ENCODE peak calls at places on chromosomes 13 and 19, in nine cellular contexts. One of them, this sample, is unnamed.

GRCh38 chr19:16076958-16077611 is 790 bp downstream of the TPM4 start:
- DNase-seq in stimulated activated CD4-positive, alpha-beta T cell treated with anti-CD3 and anti-CD28 coated beads, Interleukin-15, amount 100 ng/mL, for 48 hours: no peak
- DNase-seq in renal cortical epithelial cell: no peak
- DNase-seq in MCF 10A: peak
- DNase-seq in anterior cingulate cortex: no peak
- DNase-seq in activated T-helper 1 cell treated with anti-CD3 and anti-CD28 coated beads, Interleukin-12 subunit alpha, Interleukin-12 subunit beta, Interleukin-2, Interleukin-4 antibody, amounts not matched to agents 30 ng/mL and 10 ng/mL and 1 ng/mL, durations not matched to agents 14 hours and 24 hours and 36 hours: no peak
- DNase-seq in CD8-positive, alpha-beta memory T cell: no peak
- DNase-seq in nephron progenitor cell: peak
- DNase-seq in T-helper 9 cell: peak
- DNase-seq in this sample: peak

GRCh38 chr13:24161010-24161775 is 673 bp downstream of the SPATA13 start:
- DNase-seq in renal cortical epithelial cell: peak
- DNase-seq in activated T-helper 1 cell treated with anti-CD3 and anti-CD28 coated beads, Interleukin-12 subunit alpha, Interleukin-12 subunit beta, Interleukin-2, Interleukin-4 antibody, amounts not matched to agents 30 ng/mL and 10 ng/mL and 1 ng/mL, durations not matched to agents 14 hours and 24 hours and 36 hours: peak
- DNase-seq in MCF 10A: peak
- DNase-seq in stimulated activated CD4-positive, alpha-beta T cell treated with anti-CD3 and anti-CD28 coated beads, Interleukin-15, amount 100 ng/mL, for 48 hours: peak
- DNase-seq in CD8-positive, alpha-beta memory T cell: peak
- DNase-seq in anterior cingulate cortex: no peak
- DNase-seq in nephron progenitor cell: peak
- DNase-seq in T-helper 9 cell: peak
- DNase-seq in this sample: peak

GRCh38 chr13:74528751-74529513 is 394.7 kb upstream of the KLF12 start:
- DNase-seq in stimulated activated CD4-positive, alpha-beta T cell treated with anti-CD3 and anti-CD28 coated beads, Interleukin-15, amount 100 ng/mL, for 48 hours: no peak
- DNase-seq in activated T-helper 1 cell treated with anti-CD3 and anti-CD28 coated beads, Interleukin-12 subunit alpha, Interleukin-12 subunit beta, Interleukin-2, Interleukin-4 antibody, amounts not matched to agents 30 ng/mL and 10 ng/mL and 1 ng/mL, durations not matched to agents 14 hours and 24 hours and 36 hours: no peak
- DNase-seq in CD8-positive, alpha-beta memory T cell: no peak
- DNase-seq in T-helper 9 cell: no peak
- DNase-seq in MCF 10A: peak
- DNase-seq in anterior cingulate cortex: no peak
- DNase-seq in renal cortical epithelial cell: peak
- DNase-seq in nephron progenitor cell: no peak
- DNase-seq in this sample: no peak

GRCh38 chr19:7729831-7730285 is 2.1 kb downstream of the CLEC4G start:
- DNase-seq in stimulated activated CD4-positive, alpha-beta T cell treated with anti-CD3 and anti-CD28 coated beads, Interleukin-15, amount 100 ng/mL, for 48 hours: no peak
- DNase-seq in MCF 10A: no peak
- DNase-seq in anterior cingulate cortex: no peak
- DNase-seq in nephron progenitor cell: peak
- DNase-seq in CD8-positive, alpha-beta memory T cell: no peak
- DNase-seq in activated T-helper 1 cell treated with anti-CD3 and anti-CD28 coated beads, Interleukin-12 subunit alpha, Interleukin-12 subunit beta, Interleukin-2, Interleukin-4 antibody, amounts not matched to agents 30 ng/mL and 10 ng/mL and 1 ng/mL, durations not matched to agents 14 hours and 24 hours and 36 hours: no peak
- DNase-seq in T-helper 9 cell: no peak
- DNase-seq in renal cortical epithelial cell: no peak
- DNase-seq in this sample: no peak

GRCh38 chr19:55620410-55620809 is 4.0 kb downstream of the ZNF784 start:
- DNase-seq in MCF 10A: no peak
- DNase-seq in nephron progenitor cell: no peak
- DNase-seq in stimulated activated CD4-positive, alpha-beta T cell treated with anti-CD3 and anti-CD28 coated beads, Interleukin-15, amount 100 ng/mL, for 48 hours: no peak
- DNase-seq in T-helper 9 cell: no peak
- DNase-seq in CD8-positive, alpha-beta memory T cell: no peak
- DNase-seq in anterior cingulate cortex: no peak
- DNase-seq in activated T-helper 1 cell treated with anti-CD3 and anti-CD28 coated beads, Interleukin-12 subunit alpha, Interleukin-12 subunit beta, Interleukin-2, Interleukin-4 antibody, amounts not matched to agents 30 ng/mL and 10 ng/mL and 1 ng/mL, durations not matched to agents 14 hours and 24 hours and 36 hours: no peak
- DNase-seq in renal cortical epithelial cell: no peak
- DNase-seq in this sample: no peak

GRCh38 chr13:99868767-99869166 is 102.8 kb downstream of the ZIC5 start:
- DNase-seq in activated T-helper 1 cell treated with anti-CD3 and anti-CD28 coated beads, Interleukin-12 subunit alpha, Interleukin-12 subunit beta, Interleukin-2, Interleukin-4 antibody, amounts not matched to agents 30 ng/mL and 10 ng/mL and 1 ng/mL, durations not matched to agents 14 hours and 24 hours and 36 hours: no peak
- DNase-seq in anterior cingulate cortex: no peak
- DNase-seq in stimulated activated CD4-positive, alpha-beta T cell treated with anti-CD3 and anti-CD28 coated beads, Interleukin-15, amount 100 ng/mL, for 48 hours: no peak
- DNase-seq in T-helper 9 cell: no peak
- DNase-seq in CD8-positive, alpha-beta memory T cell: no peak
- DNase-seq in MCF 10A: no peak
- DNase-seq in renal cortical epithelial cell: no peak
- DNase-seq in nephron progenitor cell: no peak
- DNase-seq in this sample: no peak

GRCh38 chr19:32916969-32917611 is 47.5 kb upstream of the SLC7A9 start:
- DNase-seq in stimulated activated CD4-positive, alpha-beta T cell treated with anti-CD3 and anti-CD28 coated beads, Interleukin-15, amount 100 ng/mL, for 48 hours: no peak
- DNase-seq in CD8-positive, alpha-beta memory T cell: no peak
- DNase-seq in activated T-helper 1 cell treated with anti-CD3 and anti-CD28 coated beads, Interleukin-12 subunit alpha, Interleukin-12 subunit beta, Interleukin-2, Interleukin-4 antibody, amounts not matched to agents 30 ng/mL and 10 ng/mL and 1 ng/mL, durations not matched to agents 14 hours and 24 hours and 36 hours: no peak
- DNase-seq in renal cortical epithelial cell: no peak
- DNase-seq in T-helper 9 cell: no peak
- DNase-seq in anterior cingulate cortex: no peak
- DNase-seq in MCF 10A: no peak
- DNase-seq in nephron progenitor cell: no peak
- DNase-seq in this sample: no peak

GRCh38 chr19:38061294-38061693 is 154.3 kb downstream of the SIPA1L3 start:
- DNase-seq in stimulated activated CD4-positive, alpha-beta T cell treated with anti-CD3 and anti-CD28 coated beads, Interleukin-15, amount 100 ng/mL, for 48 hours: no peak
- DNase-seq in activated T-helper 1 cell treated with anti-CD3 and anti-CD28 coated beads, Interleukin-12 subunit alpha, Interleukin-12 subunit beta, Interleukin-2, Interleukin-4 antibody, amounts not matched to agents 30 ng/mL and 10 ng/mL and 1 ng/mL, durations not matched to agents 14 hours and 24 hours and 36 hours: no peak
- DNase-seq in renal cortical epithelial cell: peak
- DNase-seq in anterior cingulate cortex: no peak
- DNase-seq in MCF 10A: peak
- DNase-seq in CD8-positive, alpha-beta memory T cell: no peak
- DNase-seq in nephron progenitor cell: no peak
- DNase-seq in T-helper 9 cell: no peak
- DNase-seq in this sample: no peak

GRCh38 chr13:109204252-109204651 is 574.8 kb downstream of the MYO16 start:
- DNase-seq in stimulated activated CD4-positive, alpha-beta T cell treated with anti-CD3 and anti-CD28 coated beads, Interleukin-15, amount 100 ng/mL, for 48 hours: no peak
- DNase-seq in anterior cingulate cortex: no peak
- DNase-seq in MCF 10A: no peak
- DNase-seq in T-helper 9 cell: no peak
- DNase-seq in renal cortical epithelial cell: no peak
- DNase-seq in CD8-positive, alpha-beta memory T cell: no peak
- DNase-seq in activated T-helper 1 cell treated with anti-CD3 and anti-CD28 coated beads, Interleukin-12 subunit alpha, Interleukin-12 subunit beta, Interleukin-2, Interleukin-4 antibody, amounts not matched to agents 30 ng/mL and 10 ng/mL and 1 ng/mL, durations not matched to agents 14 hours and 24 hours and 36 hours: no peak
- DNase-seq in nephron progenitor cell: no peak
- DNase-seq in this sample: no peak

GRCh38 chr13:102504002-102504401 is 92.8 kb upstream of the TPP2 start:
- DNase-seq in stimulated activated CD4-positive, alpha-beta T cell treated with anti-CD3 and anti-CD28 coated beads, Interleukin-15, amount 100 ng/mL, for 48 hours: no peak
- DNase-seq in CD8-positive, alpha-beta memory T cell: no peak
- DNase-seq in anterior cingulate cortex: no peak
- DNase-seq in MCF 10A: no peak
- DNase-seq in activated T-helper 1 cell treated with anti-CD3 and anti-CD28 coated beads, Interleukin-12 subunit alpha, Interleukin-12 subunit beta, Interleukin-2, Interleukin-4 antibody, amounts not matched to agents 30 ng/mL and 10 ng/mL and 1 ng/mL, durations not matched to agents 14 hours and 24 hours and 36 hours: no peak
- DNase-seq in T-helper 9 cell: no peak
- DNase-seq in nephron progenitor cell: no peak
- DNase-seq in renal cortical epithelial cell: no peak
- DNase-seq in this sample: no peak

GRCh38 chr13:100674848-100675659 is 459 bp upstream of the TMTC4 start:
- DNase-seq in activated T-helper 1 cell treated with anti-CD3 and anti-CD28 coated beads, Interleukin-12 subunit alpha, Interleukin-12 subunit beta, Interleukin-2, Interleukin-4 antibody, amounts not matched to agents 30 ng/mL and 10 ng/mL and 1 ng/mL, durations not matched to agents 14 hours and 24 hours and 36 hours: peak
- DNase-seq in CD8-positive, alpha-beta memory T cell: peak
- DNase-seq in stimulated activated CD4-positive, alpha-beta T cell treated with anti-CD3 and anti-CD28 coated beads, Interleukin-15, amount 100 ng/mL, for 48 hours: peak
- DNase-seq in T-helper 9 cell: peak
- DNase-seq in MCF 10A: peak
- DNase-seq in renal cortical epithelial cell: peak
- DNase-seq in nephron progenitor cell: peak
- DNase-seq in anterior cingulate cortex: peak
- DNase-seq in this sample: peak

GRCh38 chr19:16202320-16203255 is 4.9 kb downstream of the AP1M1 start:
- DNase-seq in activated T-helper 1 cell treated with anti-CD3 and anti-CD28 coated beads, Interleukin-12 subunit alpha, Interleukin-12 subunit beta, Interleukin-2, Interleukin-4 antibody, amounts not matched to agents 30 ng/mL and 10 ng/mL and 1 ng/mL, durations not matched to agents 14 hours and 24 hours and 36 hours: no peak
- DNase-seq in nephron progenitor cell: no peak
- DNase-seq in CD8-positive, alpha-beta memory T cell: no peak
- DNase-seq in anterior cingulate cortex: no peak
- DNase-seq in T-helper 9 cell: no peak
- DNase-seq in stimulated activated CD4-positive, alpha-beta T cell treated with anti-CD3 and anti-CD28 coated beads, Interleukin-15, amount 100 ng/mL, for 48 hours: no peak
- DNase-seq in MCF 10A: no peak
- DNase-seq in renal cortical epithelial cell: no peak
- DNase-seq in this sample: no peak

GRCh38 chr13:110262494-110262893 is 44.5 kb downstream of the COL4A1 start:
- DNase-seq in activated T-helper 1 cell treated with anti-CD3 and anti-CD28 coated beads, Interleukin-12 subunit alpha, Interleukin-12 subunit beta, Interleukin-2, Interleukin-4 antibody, amounts not matched to agents 30 ng/mL and 10 ng/mL and 1 ng/mL, durations not matched to agents 14 hours and 24 hours and 36 hours: no peak
- DNase-seq in anterior cingulate cortex: no peak
- DNase-seq in MCF 10A: no peak
- DNase-seq in CD8-positive, alpha-beta memory T cell: no peak
- DNase-seq in renal cortical epithelial cell: peak
- DNase-seq in nephron progenitor cell: no peak
- DNase-seq in T-helper 9 cell: no peak
- DNase-seq in stimulated activated CD4-positive, alpha-beta T cell treated with anti-CD3 and anti-CD28 coated beads, Interleukin-15, amount 100 ng/mL, for 48 hours: no peak
- DNase-seq in this sample: no peak

GRCh38 chr19:32652893-32653625 is 21.9 kb downstream of the ANKRD27 start:
- DNase-seq in T-helper 9 cell: no peak
- DNase-seq in renal cortical epithelial cell: peak
- DNase-seq in stimulated activated CD4-positive, alpha-beta T cell treated with anti-CD3 and anti-CD28 coated beads, Interleukin-15, amount 100 ng/mL, for 48 hours: no peak
- DNase-seq in anterior cingulate cortex: peak
- DNase-seq in MCF 10A: peak
- DNase-seq in nephron progenitor cell: no peak
- DNase-seq in CD8-positive, alpha-beta memory T cell: no peak
- DNase-seq in activated T-helper 1 cell treated with anti-CD3 and anti-CD28 coated beads, Interleukin-12 subunit alpha, Interleukin-12 subunit beta, Interleukin-2, Interleukin-4 antibody, amounts not matched to agents 30 ng/mL and 10 ng/mL and 1 ng/mL, durations not matched to agents 14 hours and 24 hours and 36 hours: no peak
- DNase-seq in this sample: no peak

GRCh38 chr19:35986664-35987570 is 8.1 kb upstream of the SDHAF1 start:
- DNase-seq in anterior cingulate cortex: no peak
- DNase-seq in renal cortical epithelial cell: no peak
- DNase-seq in stimulated activated CD4-positive, alpha-beta T cell treated with anti-CD3 and anti-CD28 coated beads, Interleukin-15, amount 100 ng/mL, for 48 hours: peak
- DNase-seq in T-helper 9 cell: no peak
- DNase-seq in activated T-helper 1 cell treated with anti-CD3 and anti-CD28 coated beads, Interleukin-12 subunit alpha, Interleukin-12 subunit beta, Interleukin-2, Interleukin-4 antibody, amounts not matched to agents 30 ng/mL and 10 ng/mL and 1 ng/mL, durations not matched to agents 14 hours and 24 hours and 36 hours: no peak
- DNase-seq in CD8-positive, alpha-beta memory T cell: no peak
- DNase-seq in MCF 10A: no peak
- DNase-seq in nephron progenitor cell: peak
- DNase-seq in this sample: no peak

GRCh38 chr13:25771641-25772478 is 280.0 kb downstream of the SHISA2 start:
- DNase-seq in renal cortical epithelial cell: no peak
- DNase-seq in activated T-helper 1 cell treated with anti-CD3 and anti-CD28 coated beads, Interleukin-12 subunit alpha, Interleukin-12 subunit beta, Interleukin-2, Interleukin-4 antibody, amounts not matched to agents 30 ng/mL and 10 ng/mL and 1 ng/mL, durations not matched to agents 14 hours and 24 hours and 36 hours: no peak
- DNase-seq in nephron progenitor cell: no peak
- DNase-seq in T-helper 9 cell: no peak
- DNase-seq in MCF 10A: no peak
- DNase-seq in CD8-positive, alpha-beta memory T cell: no peak
- DNase-seq in anterior cingulate cortex: no peak
- DNase-seq in stimulated activated CD4-positive, alpha-beta T cell treated with anti-CD3 and anti-CD28 coated beads, Interleukin-15, amount 100 ng/mL, for 48 hours: no peak
- DNase-seq in this sample: no peak

GRCh38 chr13:38686635-38687245 is at the start of gene FREM2:
- DNase-seq in MCF 10A: peak
- DNase-seq in anterior cingulate cortex: peak
- DNase-seq in CD8-positive, alpha-beta memory T cell: no peak
- DNase-seq in activated T-helper 1 cell treated with anti-CD3 and anti-CD28 coated beads, Interleukin-12 subunit alpha, Interleukin-12 subunit beta, Interleukin-2, Interleukin-4 antibody, amounts not matched to agents 30 ng/mL and 10 ng/mL and 1 ng/mL, durations not matched to agents 14 hours and 24 hours and 36 hours: no peak
- DNase-seq in nephron progenitor cell: peak
- DNase-seq in T-helper 9 cell: no peak
- DNase-seq in renal cortical epithelial cell: peak
- DNase-seq in stimulated activated CD4-positive, alpha-beta T cell treated with anti-CD3 and anti-CD28 coated beads, Interleukin-15, amount 100 ng/mL, for 48 hours: no peak
- DNase-seq in this sample: peak

GRCh38 chr19:50313812-50314536 is 15.2 kb downstream of the KCNC3 start:
- DNase-seq in T-helper 9 cell: no peak
- DNase-seq in MCF 10A: no peak
- DNase-seq in CD8-positive, alpha-beta memory T cell: no peak
- DNase-seq in stimulated activated CD4-positive, alpha-beta T cell treated with anti-CD3 and anti-CD28 coated beads, Interleukin-15, amount 100 ng/mL, for 48 hours: no peak
- DNase-seq in renal cortical epithelial cell: no peak
- DNase-seq in nephron progenitor cell: peak
- DNase-seq in activated T-helper 1 cell treated with anti-CD3 and anti-CD28 coated beads, Interleukin-12 subunit alpha, Interleukin-12 subunit beta, Interleukin-2, Interleukin-4 antibody, amounts not matched to agents 30 ng/mL and 10 ng/mL and 1 ng/mL, durations not matched to agents 14 hours and 24 hours and 36 hours: no peak
- DNase-seq in anterior cingulate cortex: no peak
- DNase-seq in this sample: no peak

GRCh38 chr19:30978639-30979038 is 370.6 kb downstream of the TSHZ3 start:
- DNase-seq in CD8-positive, alpha-beta memory T cell: no peak
- DNase-seq in renal cortical epithelial cell: no peak
- DNase-seq in T-helper 9 cell: no peak
- DNase-seq in MCF 10A: no peak
- DNase-seq in stimulated activated CD4-positive, alpha-beta T cell treated with anti-CD3 and anti-CD28 coated beads, Interleukin-15, amount 100 ng/mL, for 48 hours: no peak
- DNase-seq in nephron progenitor cell: no peak
- DNase-seq in anterior cingulate cortex: no peak
- DNase-seq in activated T-helper 1 cell treated with anti-CD3 and anti-CD28 coated beads, Interleukin-12 subunit alpha, Interleukin-12 subunit beta, Interleukin-2, Interleukin-4 antibody, amounts not matched to agents 30 ng/mL and 10 ng/mL and 1 ng/mL, durations not matched to agents 14 hours and 24 hours and 36 hours: no peak
- DNase-seq in this sample: no peak

GRCh38 chr13:31072041-31072440 is 89.7 kb downstream of the HSPH1 start:
- DNase-seq in T-helper 9 cell: no peak
- DNase-seq in activated T-helper 1 cell treated with anti-CD3 and anti-CD28 coated beads, Interleukin-12 subunit alpha, Interleukin-12 subunit beta, Interleukin-2, Interleukin-4 antibody, amounts not matched to agents 30 ng/mL and 10 ng/mL and 1 ng/mL, durations not matched to agents 14 hours and 24 hours and 36 hours: no peak
- DNase-seq in renal cortical epithelial cell: no peak
- DNase-seq in MCF 10A: peak
- DNase-seq in anterior cingulate cortex: no peak
- DNase-seq in CD8-positive, alpha-beta memory T cell: no peak
- DNase-seq in nephron progenitor cell: no peak
- DNase-seq in stimulated activated CD4-positive, alpha-beta T cell treated with anti-CD3 and anti-CD28 coated beads, Interleukin-15, amount 100 ng/mL, for 48 hours: no peak
- DNase-seq in this sample: no peak

GRCh38 chr13:109669234-109669612 is 117.2 kb downstream of the IRS2 start:
- DNase-seq in T-helper 9 cell: no peak
- DNase-seq in MCF 10A: no peak
- DNase-seq in stimulated activated CD4-positive, alpha-beta T cell treated with anti-CD3 and anti-CD28 coated beads, Interleukin-15, amount 100 ng/mL, for 48 hours: no peak
- DNase-seq in renal cortical epithelial cell: no peak
- DNase-seq in CD8-positive, alpha-beta memory T cell: no peak
- DNase-seq in nephron progenitor cell: no peak
- DNase-seq in anterior cingulate cortex: no peak
- DNase-seq in activated T-helper 1 cell treated with anti-CD3 and anti-CD28 coated beads, Interleukin-12 subunit alpha, Interleukin-12 subunit beta, Interleukin-2, Interleukin-4 antibody, amounts not matched to agents 30 ng/mL and 10 ng/mL and 1 ng/mL, durations not matched to agents 14 hours and 24 hours and 36 hours: no peak
- DNase-seq in this sample: no peak

GRCh38 chr19:384801-385169 is 24.2 kb downstream of the C2CD4C start:
- DNase-seq in nephron progenitor cell: no peak
- DNase-seq in T-helper 9 cell: no peak
- DNase-seq in renal cortical epithelial cell: no peak
- DNase-seq in anterior cingulate cortex: no peak
- DNase-seq in MCF 10A: no peak
- DNase-seq in activated T-helper 1 cell treated with anti-CD3 and anti-CD28 coated beads, Interleukin-12 subunit alpha, Interleukin-12 subunit beta, Interleukin-2, Interleukin-4 antibody, amounts not matched to agents 30 ng/mL and 10 ng/mL and 1 ng/mL, durations not matched to agents 14 hours and 24 hours and 36 hours: no peak
- DNase-seq in CD8-positive, alpha-beta memory T cell: no peak
- DNase-seq in stimulated activated CD4-positive, alpha-beta T cell treated with anti-CD3 and anti-CD28 coated beads, Interleukin-15, amount 100 ng/mL, for 48 hours: no peak
- DNase-seq in this sample: no peak

GRCh38 chr13:35389535-35389934 is 87.0 kb downstream of the MAB21L1 start:
- DNase-seq in CD8-positive, alpha-beta memory T cell: no peak
- DNase-seq in activated T-helper 1 cell treated with anti-CD3 and anti-CD28 coated beads, Interleukin-12 subunit alpha, Interleukin-12 subunit beta, Interleukin-2, Interleukin-4 antibody, amounts not matched to agents 30 ng/mL and 10 ng/mL and 1 ng/mL, durations not matched to agents 14 hours and 24 hours and 36 hours: no peak
- DNase-seq in renal cortical epithelial cell: no peak
- DNase-seq in MCF 10A: no peak
- DNase-seq in anterior cingulate cortex: no peak
- DNase-seq in stimulated activated CD4-positive, alpha-beta T cell treated with anti-CD3 and anti-CD28 coated beads, Interleukin-15, amount 100 ng/mL, for 48 hours: no peak
- DNase-seq in T-helper 9 cell: no peak
- DNase-seq in nephron progenitor cell: no peak
- DNase-seq in this sample: no peak

GRCh38 chr13:23921451-23921888 is 24.2 kb upstream of the C1QTNF9B start:
- DNase-seq in activated T-helper 1 cell treated with anti-CD3 and anti-CD28 coated beads, Interleukin-12 subunit alpha, Interleukin-12 subunit beta, Interleukin-2, Interleukin-4 antibody, amounts not matched to agents 30 ng/mL and 10 ng/mL and 1 ng/mL, durations not matched to agents 14 hours and 24 hours and 36 hours: peak
- DNase-seq in anterior cingulate cortex: no peak
- DNase-seq in stimulated activated CD4-positive, alpha-beta T cell treated with anti-CD3 and anti-CD28 coated beads, Interleukin-15, amount 100 ng/mL, for 48 hours: no peak
- DNase-seq in nephron progenitor cell: no peak
- DNase-seq in renal cortical epithelial cell: peak
- DNase-seq in CD8-positive, alpha-beta memory T cell: peak
- DNase-seq in MCF 10A: peak
- DNase-seq in T-helper 9 cell: no peak
- DNase-seq in this sample: peak

GRCh38 chr13:80030491-80030890 is 310.4 kb downstream of the SPRY2 start:
- DNase-seq in CD8-positive, alpha-beta memory T cell: no peak
- DNase-seq in activated T-helper 1 cell treated with anti-CD3 and anti-CD28 coated beads, Interleukin-12 subunit alpha, Interleukin-12 subunit beta, Interleukin-2, Interleukin-4 antibody, amounts not matched to agents 30 ng/mL and 10 ng/mL and 1 ng/mL, durations not matched to agents 14 hours and 24 hours and 36 hours: no peak
- DNase-seq in nephron progenitor cell: no peak
- DNase-seq in T-helper 9 cell: no peak
- DNase-seq in renal cortical epithelial cell: peak
- DNase-seq in stimulated activated CD4-positive, alpha-beta T cell treated with anti-CD3 and anti-CD28 coated beads, Interleukin-15, amount 100 ng/mL, for 48 hours: no peak
- DNase-seq in anterior cingulate cortex: no peak
- DNase-seq in MCF 10A: peak
- DNase-seq in this sample: no peak

GRCh38 chr13:34128661-34129060 is 310.7 kb downstream of the RFC3 start:
- DNase-seq in CD8-positive, alpha-beta memory T cell: no peak
- DNase-seq in MCF 10A: no peak
- DNase-seq in nephron progenitor cell: no peak
- DNase-seq in anterior cingulate cortex: no peak
- DNase-seq in renal cortical epithelial cell: no peak
- DNase-seq in T-helper 9 cell: no peak
- DNase-seq in stimulated activated CD4-positive, alpha-beta T cell treated with anti-CD3 and anti-CD28 coated beads, Interleukin-15, amount 100 ng/mL, for 48 hours: no peak
- DNase-seq in activated T-helper 1 cell treated with anti-CD3 and anti-CD28 coated beads, Interleukin-12 subunit alpha, Interleukin-12 subunit beta, Interleukin-2, Interleukin-4 antibody, amounts not matched to agents 30 ng/mL and 10 ng/mL and 1 ng/mL, durations not matched to agents 14 hours and 24 hours and 36 hours: no peak
- DNase-seq in this sample: no peak

GRCh38 chr13:27481766-27482165 is 31.4 kb upstream of the MTIF3 start:
- DNase-seq in T-helper 9 cell: no peak
- DNase-seq in renal cortical epithelial cell: peak
- DNase-seq in anterior cingulate cortex: no peak
- DNase-seq in nephron progenitor cell: peak
- DNase-seq in CD8-positive, alpha-beta memory T cell: no peak
- DNase-seq in stimulated activated CD4-positive, alpha-beta T cell treated with anti-CD3 and anti-CD28 coated beads, Interleukin-15, amount 100 ng/mL, for 48 hours: peak
- DNase-seq in activated T-helper 1 cell treated with anti-CD3 and anti-CD28 coated beads, Interleukin-12 subunit alpha, Interleukin-12 subunit beta, Interleukin-2, Interleukin-4 antibody, amounts not matched to agents 30 ng/mL and 10 ng/mL and 1 ng/mL, durations not matched to agents 14 hours and 24 hours and 36 hours: peak
- DNase-seq in MCF 10A: peak
- DNase-seq in this sample: peak

GRCh38 chr13:94329754-94330551 is 149.5 kb downstream of the DCT start:
- DNase-seq in anterior cingulate cortex: no peak
- DNase-seq in T-helper 9 cell: no peak
- DNase-seq in CD8-positive, alpha-beta memory T cell: no peak
- DNase-seq in MCF 10A: peak
- DNase-seq in activated T-helper 1 cell treated with anti-CD3 and anti-CD28 coated beads, Interleukin-12 subunit alpha, Interleukin-12 subunit beta, Interleukin-2, Interleukin-4 antibody, amounts not matched to agents 30 ng/mL and 10 ng/mL and 1 ng/mL, durations not matched to agents 14 hours and 24 hours and 36 hours: no peak
- DNase-seq in renal cortical epithelial cell: peak
- DNase-seq in stimulated activated CD4-positive, alpha-beta T cell treated with anti-CD3 and anti-CD28 coated beads, Interleukin-15, amount 100 ng/mL, for 48 hours: no peak
- DNase-seq in nephron progenitor cell: no peak
- DNase-seq in this sample: no peak

GRCh38 chr13:48738261-48738755 is 84.6 kb downstream of the CYSLTR2 start:
- DNase-seq in MCF 10A: no peak
- DNase-seq in renal cortical epithelial cell: no peak
- DNase-seq in stimulated activated CD4-positive, alpha-beta T cell treated with anti-CD3 and anti-CD28 coated beads, Interleukin-15, amount 100 ng/mL, for 48 hours: no peak
- DNase-seq in anterior cingulate cortex: no peak
- DNase-seq in nephron progenitor cell: no peak
- DNase-seq in CD8-positive, alpha-beta memory T cell: no peak
- DNase-seq in T-helper 9 cell: no peak
- DNase-seq in activated T-helper 1 cell treated with anti-CD3 and anti-CD28 coated beads, Interleukin-12 subunit alpha, Interleukin-12 subunit beta, Interleukin-2, Interleukin-4 antibody, amounts not matched to agents 30 ng/mL and 10 ng/mL and 1 ng/mL, durations not matched to agents 14 hours and 24 hours and 36 hours: no peak
- DNase-seq in this sample: no peak

GRCh38 chr13:94776956-94777355 is 64.6 kb upstream of the SOX21 start:
- DNase-seq in CD8-positive, alpha-beta memory T cell: no peak
- DNase-seq in MCF 10A: no peak
- DNase-seq in renal cortical epithelial cell: no peak
- DNase-seq in stimulated activated CD4-positive, alpha-beta T cell treated with anti-CD3 and anti-CD28 coated beads, Interleukin-15, amount 100 ng/mL, for 48 hours: no peak
- DNase-seq in activated T-helper 1 cell treated with anti-CD3 and anti-CD28 coated beads, Interleukin-12 subunit alpha, Interleukin-12 subunit beta, Interleukin-2, Interleukin-4 antibody, amounts not matched to agents 30 ng/mL and 10 ng/mL and 1 ng/mL, durations not matched to agents 14 hours and 24 hours and 36 hours: no peak
- DNase-seq in anterior cingulate cortex: no peak
- DNase-seq in nephron progenitor cell: no peak
- DNase-seq in T-helper 9 cell: no peak
- DNase-seq in this sample: no peak

This sample was measured in MM.1S.